ENCODE peak calls at places on chromosomes 12 and 14, in ten cellular contexts. One of them, this sample, is unnamed.

GRCh38 chr14:101007765-101008164 is 104.2 kb upstream of the RTL1 start:
- DNase-seq in sigmoid colon: no peak
- DNase-seq in HCT116: no peak
- DNase-seq in right lobe of liver: no peak
- DNase-seq in uterus: no peak
- DNase-seq in transverse colon: no peak
- DNase-seq in K562: no peak
- DNase-seq in body of pancreas: no peak
- DNase-seq in A549: no peak
- DNase-seq in adrenal gland: no peak
- DNase-seq in this sample: no peak

GRCh38 chr14:51004801-51005526 is 60.7 kb upstream of the PYGL start:
- DNase-seq in sigmoid colon: no peak
- DNase-seq in HCT116: no peak
- DNase-seq in right lobe of liver: no peak
- DNase-seq in uterus: no peak
- DNase-seq in transverse colon: no peak
- DNase-seq in K562: no peak
- DNase-seq in body of pancreas: no peak
- DNase-seq in A549: peak
- DNase-seq in adrenal gland: no peak
- DNase-seq in this sample: peak

GRCh38 chr12:54716284-54716683 is 68.1 kb upstream of the DCD start:
- DNase-seq in sigmoid colon: no peak
- DNase-seq in HCT116: no peak
- DNase-seq in right lobe of liver: no peak
- DNase-seq in uterus: no peak
- DNase-seq in transverse colon: no peak
- DNase-seq in K562: no peak
- DNase-seq in body of pancreas: no peak
- DNase-seq in A549: no peak
- DNase-seq in adrenal gland: no peak
- DNase-seq in this sample: no peak

GRCh38 chr12:108495054-108495453 is 20.0 kb upstream of the FICD start:
- DNase-seq in sigmoid colon: no peak
- DNase-seq in HCT116: peak
- DNase-seq in right lobe of liver: no peak
- DNase-seq in uterus: no peak
- DNase-seq in transverse colon: no peak
- DNase-seq in K562: peak
- DNase-seq in body of pancreas: no peak
- DNase-seq in A549: peak
- DNase-seq in adrenal gland: no peak
- DNase-seq in this sample: peak

GRCh38 chr12:119727600-119728436 is 59.9 kb downstream of the PRKAB1 start:
- DNase-seq in sigmoid colon: no peak
- DNase-seq in HCT116: no peak
- DNase-seq in right lobe of liver: no peak
- DNase-seq in uterus: no peak
- DNase-seq in transverse colon: no peak
- DNase-seq in K562: no peak
- DNase-seq in body of pancreas: no peak
- DNase-seq in A549: no peak
- DNase-seq in adrenal gland: no peak
- DNase-seq in this sample: no peak

GRCh38 chr12:75784591-75784990 is 247.0 kb downstream of the PHLDA1 start:
- DNase-seq in sigmoid colon: peak
- DNase-seq in HCT116: no peak
- DNase-seq in right lobe of liver: peak
- DNase-seq in uterus: no peak
- DNase-seq in transverse colon: peak
- DNase-seq in K562: no peak
- DNase-seq in body of pancreas: peak
- DNase-seq in A549: no peak
- DNase-seq in adrenal gland: peak
- DNase-seq in this sample: peak

GRCh38 chr12:27015730-27016076 is 1.5 kb upstream of the TM7SF3 start:
- DNase-seq in sigmoid colon: no peak
- DNase-seq in HCT116: peak
- DNase-seq in right lobe of liver: no peak
- DNase-seq in uterus: no peak
- DNase-seq in transverse colon: no peak
- DNase-seq in K562: peak
- DNase-seq in body of pancreas: no peak
- DNase-seq in A549: peak
- DNase-seq in adrenal gland: no peak
- DNase-seq in this sample: no peak

GRCh38 chr12:58757422-58757821 is 162.9 kb downstream of the LRIG3 start:
- DNase-seq in sigmoid colon: no peak
- DNase-seq in HCT116: no peak
- DNase-seq in right lobe of liver: no peak
- DNase-seq in uterus: no peak
- DNase-seq in transverse colon: no peak
- DNase-seq in K562: no peak
- DNase-seq in body of pancreas: no peak
- DNase-seq in A549: no peak
- DNase-seq in adrenal gland: no peak
- DNase-seq in this sample: no peak

GRCh38 chr12:68175566-68176033 is 16.1 kb upstream of the IFNG start:
- DNase-seq in sigmoid colon: no peak
- DNase-seq in HCT116: no peak
- DNase-seq in right lobe of liver: no peak
- DNase-seq in uterus: no peak
- DNase-seq in transverse colon: peak
- DNase-seq in K562: no peak
- DNase-seq in body of pancreas: no peak
- DNase-seq in A549: no peak
- DNase-seq in adrenal gland: no peak
- DNase-seq in this sample: no peak

GRCh38 chr12:125552223-125552747 is 487.1 kb downstream of the AACS start:
- DNase-seq in sigmoid colon: no peak
- DNase-seq in HCT116: no peak
- DNase-seq in right lobe of liver: no peak
- DNase-seq in uterus: no peak
- DNase-seq in transverse colon: no peak
- DNase-seq in K562: no peak
- DNase-seq in body of pancreas: no peak
- DNase-seq in A549: no peak
- DNase-seq in adrenal gland: no peak
- DNase-seq in this sample: no peak

GRCh38 chr12:110073049-110073831 is 24.9 kb upstream of the C12orf76 start:
- DNase-seq in sigmoid colon: peak
- DNase-seq in HCT116: no peak
- DNase-seq in right lobe of liver: peak
- DNase-seq in uterus: peak
- DNase-seq in transverse colon: peak
- DNase-seq in K562: no peak
- DNase-seq in body of pancreas: peak
- DNase-seq in A549: no peak
- DNase-seq in adrenal gland: no peak
- DNase-seq in this sample: peak
- TF ChIP-seq POLR2A in sigmoid colon: no peak
- TF ChIP-seq POLR2A in HCT116: no peak
- TF ChIP-seq POLR2A in right lobe of liver: no peak
- TF ChIP-seq POLR2A in uterus: no peak
- TF ChIP-seq POLR2A in transverse colon: no peak
- TF ChIP-seq POLR2A in K562: no peak
- TF ChIP-seq POLR2A in body of pancreas: no peak
- TF ChIP-seq POLR2A in A549: no peak
- TF ChIP-seq POLR2A in adrenal gland: no peak
- TF ChIP-seq POLR2A in this sample: no peak

DNA sequence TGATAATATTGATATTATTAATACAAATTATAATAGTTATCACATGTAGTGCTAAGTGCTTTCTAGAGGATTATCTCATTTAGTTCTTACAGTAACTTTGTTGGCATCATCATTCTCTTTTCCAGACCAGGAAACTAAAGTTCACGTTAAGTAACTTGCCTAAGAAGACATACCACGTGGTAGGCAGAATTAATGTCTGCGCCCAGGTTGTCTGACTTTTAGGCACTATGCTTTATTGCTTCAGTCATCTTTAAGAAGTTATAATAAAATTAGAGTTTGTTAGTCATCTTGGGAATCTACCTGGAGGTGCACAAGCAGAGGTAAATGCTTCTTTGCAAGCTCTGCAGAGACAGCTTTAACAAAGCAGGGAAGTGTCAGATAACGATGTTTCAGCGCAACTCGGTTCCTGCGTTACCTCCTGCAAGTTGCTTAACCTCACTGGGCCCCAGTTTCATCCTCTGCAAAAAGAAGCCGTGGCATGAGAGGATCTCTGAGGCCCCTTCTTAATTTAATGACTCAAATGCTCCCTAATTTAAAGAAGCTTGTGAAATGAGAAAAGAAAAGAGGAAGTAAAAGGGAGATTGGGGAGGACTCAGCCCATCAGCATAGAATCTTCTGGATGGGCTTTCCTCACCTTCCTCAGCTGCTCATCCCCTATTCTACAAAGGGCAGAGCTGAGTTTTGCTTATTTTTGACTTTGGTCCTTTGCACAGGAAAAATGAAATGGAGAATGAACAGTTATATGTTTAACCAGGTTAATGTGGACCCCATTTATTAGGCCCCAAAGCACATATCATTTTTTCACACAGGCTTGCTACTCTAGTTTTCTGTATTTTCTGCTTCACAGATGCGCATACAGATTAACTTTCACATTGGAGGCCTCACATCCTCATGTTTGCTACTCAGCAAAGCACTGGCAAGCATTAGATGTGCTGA is 5.3 kb downstream of the ARHGDIB start:
- DNase-seq in sigmoid colon: no peak
- DNase-seq in HCT116: no peak
- DNase-seq in right lobe of liver: no peak
- DNase-seq in uterus: no peak
- DNase-seq in transverse colon: no peak
- DNase-seq in K562: no peak
- DNase-seq in body of pancreas: no peak
- DNase-seq in A549: no peak
- DNase-seq in adrenal gland: no peak
- DNase-seq in this sample: no peak
- TF ChIP-seq POLR2A in sigmoid colon: no peak
- TF ChIP-seq POLR2A in HCT116: no peak
- TF ChIP-seq POLR2A in right lobe of liver: no peak
- TF ChIP-seq POLR2A in uterus: no peak
- TF ChIP-seq POLR2A in transverse colon: no peak
- TF ChIP-seq POLR2A in K562: no peak
- TF ChIP-seq POLR2A in body of pancreas: no peak
- TF ChIP-seq POLR2A in A549: no peak
- TF ChIP-seq POLR2A in adrenal gland: no peak
- TF ChIP-seq POLR2A in this sample: no peak

GRCh38 chr14:105855893-105856675 is 329.7 kb downstream of the TMEM121 start:
- DNase-seq in sigmoid colon: peak
- DNase-seq in HCT116: no peak
- DNase-seq in right lobe of liver: no peak
- DNase-seq in uterus: peak
- DNase-seq in transverse colon: peak
- DNase-seq in K562: no peak
- DNase-seq in body of pancreas: peak
- DNase-seq in A549: no peak
- DNase-seq in adrenal gland: no peak
- DNase-seq in this sample: no peak

GRCh38 chr14:105855246-105855892 is 329.0 kb downstream of the TMEM121 start:
- DNase-seq in sigmoid colon: peak
- DNase-seq in HCT116: no peak
- DNase-seq in right lobe of liver: peak
- DNase-seq in uterus: no peak
- DNase-seq in transverse colon: no peak
- DNase-seq in K562: no peak
- DNase-seq in body of pancreas: no peak
- DNase-seq in A549: no peak
- DNase-seq in adrenal gland: no peak
- DNase-seq in this sample: no peak

GRCh38 chr14:105853907-105854599 is 327.7 kb downstream of the TMEM121 start:
- DNase-seq in sigmoid colon: peak
- DNase-seq in HCT116: no peak
- DNase-seq in right lobe of liver: peak
- DNase-seq in uterus: no peak
- DNase-seq in transverse colon: peak
- DNase-seq in K562: no peak
- DNase-seq in body of pancreas: no peak
- DNase-seq in A549: no peak
- DNase-seq in adrenal gland: no peak
- DNase-seq in this sample: no peak

GRCh38 chr14:105853089-105853906 is 326.9 kb downstream of the TMEM121 start:
- DNase-seq in sigmoid colon: no peak
- DNase-seq in HCT116: no peak
- DNase-seq in right lobe of liver: no peak
- DNase-seq in uterus: no peak
- DNase-seq in transverse colon: peak
- DNase-seq in K562: no peak
- DNase-seq in body of pancreas: no peak
- DNase-seq in A549: no peak
- DNase-seq in adrenal gland: no peak
- DNase-seq in this sample: no peak

GRCh38 chr14:105854600-105855245 is 328.3 kb downstream of the TMEM121 start:
- DNase-seq in sigmoid colon: peak
- DNase-seq in HCT116: no peak
- DNase-seq in right lobe of liver: peak
- DNase-seq in uterus: no peak
- DNase-seq in transverse colon: peak
- DNase-seq in K562: no peak
- DNase-seq in body of pancreas: no peak
- DNase-seq in A549: no peak
- DNase-seq in adrenal gland: no peak
- DNase-seq in this sample: no peak
- TF ChIP-seq POLR2A in sigmoid colon: no peak
- TF ChIP-seq POLR2A in HCT116: no peak
- TF ChIP-seq POLR2A in right lobe of liver: no peak
- TF ChIP-seq POLR2A in uterus: no peak
- TF ChIP-seq POLR2A in transverse colon: no peak
- TF ChIP-seq POLR2A in K562: no peak
- TF ChIP-seq POLR2A in body of pancreas: no peak
- TF ChIP-seq POLR2A in A549: no peak
- TF ChIP-seq POLR2A in adrenal gland: no peak
- TF ChIP-seq POLR2A in this sample: no peak

DNA sequence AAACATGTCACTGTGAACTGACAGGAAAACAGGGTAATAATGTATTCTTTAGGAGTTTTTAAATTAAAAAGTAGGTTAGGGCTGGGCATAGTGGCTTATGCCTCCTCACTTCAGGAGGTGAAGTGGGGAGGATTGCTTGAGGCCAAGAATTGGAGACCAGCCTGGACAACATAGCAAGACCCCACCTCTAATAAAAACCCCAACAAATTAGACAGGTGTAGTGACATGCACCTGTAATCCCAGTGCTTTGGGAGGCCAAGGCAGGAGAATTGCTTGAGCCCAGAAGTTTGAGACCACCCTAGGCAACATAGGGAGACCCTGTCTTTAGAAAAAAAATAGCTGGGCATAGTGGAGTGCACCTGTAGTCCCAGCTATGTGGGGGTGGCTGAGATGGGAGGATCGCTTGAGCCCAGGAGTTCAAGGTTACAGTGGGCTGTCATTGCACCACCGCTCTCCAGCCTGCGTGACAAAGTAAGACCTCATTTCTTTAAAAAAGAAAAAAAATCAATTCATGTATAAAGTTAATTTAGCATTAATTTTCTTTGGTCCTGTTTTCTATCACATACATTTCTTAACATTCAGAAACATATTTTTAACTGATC is 20.4 kb downstream of the FBXO34 start:
- DNase-seq in sigmoid colon: no peak
- DNase-seq in HCT116: no peak
- DNase-seq in right lobe of liver: no peak
- DNase-seq in uterus: no peak
- DNase-seq in transverse colon: no peak
- DNase-seq in K562: no peak
- DNase-seq in body of pancreas: no peak
- DNase-seq in A549: no peak
- DNase-seq in adrenal gland: no peak
- DNase-seq in this sample: no peak
- TF ChIP-seq POLR2A in sigmoid colon: no peak
- TF ChIP-seq POLR2A in HCT116: no peak
- TF ChIP-seq POLR2A in right lobe of liver: no peak
- TF ChIP-seq POLR2A in uterus: no peak
- TF ChIP-seq POLR2A in transverse colon: no peak
- TF ChIP-seq POLR2A in K562: no peak
- TF ChIP-seq POLR2A in body of pancreas: no peak
- TF ChIP-seq POLR2A in A549: no peak
- TF ChIP-seq POLR2A in adrenal gland: no peak
- TF ChIP-seq POLR2A in this sample: no peak

This sample was measured in H54.